ENCODE peak calls at places on chromosome 9, in nine cellular contexts. S is HEK293T; R is activated naive CD4-positive, alpha-beta T cell treated with anti-CD3 and anti-CD28 coated beads, Interleukin-2, amount 50 U/mL, for 72 hours; V is AG08395; W is NCI-H2081; K is stimulated activated CD8-positive, alpha-beta memory T cell treated with anti-CD3 and anti-CD28 coated beads, Interleukin-2, amount 100 ng/mL, for 1 hour; C is Right ventricle myocardium superior; E is MG63; Z is fibroblast of pulmonary artery. N is an unnamed sample.

GRCh38 chr9:129143461-129143927 is 32.3 kb downstream of the PTPA start:
- DNase-seq in S (no peak), R (no peak), V (no peak), W (no peak), K (no peak), C (peak), E (peak), Z (peak), N (no peak)

GRCh38 chr9:137305060-137305787 is 3.2 kb upstream of the NRARP start:
- DNase-seq in S (no peak), R (peak), V (peak), W (no peak), K (peak), C (peak), E (no peak), Z (no peak), N (peak)

GRCh38 chr9:132797861-132798659 is 80.0 kb downstream of the AK8 start:
- DNase-seq in S (no peak), R (no peak), V (no peak), W (no peak), K (no peak), C (no peak), E (no peak), Z (peak), N (no peak)

GRCh38 chr9:80555782-80556325 is 984.1 kb downstream of the TLE4 start:
- DNase-seq in S (no peak), R (no peak), V (no peak), W (no peak), K (no peak), C (no peak), E (no peak), Z (peak), N (no peak)

GRCh38 chr9:85158512-85158911 is 489.0 kb downstream of the NTRK2 start:
- DNase-seq in S (no peak), R (no peak), V (no peak), W (no peak), K (no peak), C (no peak), E (no peak), Z (no peak), N (no peak)

GRCh38 chr9:110189559-110190311 is 18.2 kb downstream of the C9orf152 start:
- DNase-seq in S (no peak), R (no peak), V (no peak), W (no peak), K (no peak), C (no peak), E (no peak), Z (no peak), N (no peak)

GRCh38 chr9:115633099-115633498 is 515.1 kb upstream of the TNC start:
- DNase-seq in S (no peak), R (no peak), V (peak), W (no peak), K (no peak), C (no peak), E (peak), Z (peak), N (no peak)

GRCh38 chr9:125536184-125537152 is 170.5 kb downstream of the MAPKAP1 start:
- DNase-seq in S (no peak), R (no peak), V (no peak), W (peak), K (no peak), C (no peak), E (no peak), Z (no peak), N (no peak)

GRCh38 chr9:114033397-114034103 is 44.5 kb downstream of the AMBP start:
- DNase-seq in S (peak), R (no peak), V (peak), W (no peak), K (no peak), C (peak), E (no peak), Z (peak), N (peak)

GRCh38 chr9:120432600-120432999 is 147.4 kb downstream of the CDK5RAP2 start:
- DNase-seq in S (no peak), R (no peak), V (no peak), W (no peak), K (no peak), C (no peak), E (no peak), Z (no peak), N (no peak)

GRCh38 chr9:99269429-99269828 is 47.3 kb downstream of the SEC61B start:
- DNase-seq in S (no peak), R (no peak), V (peak), W (no peak), K (no peak), C (no peak), E (peak), Z (peak), N (no peak)

GRCh38 chr9:129333961-129334743 is 156.1 kb upstream of the IER5L start:
- DNase-seq in S (peak), R (peak), V (peak), W (peak), K (no peak), C (peak), E (peak), Z (peak), N (peak)

GRCh38 chr9:118034701-118035100 is 330.5 kb downstream of the TLR4 start:
- DNase-seq in S (no peak), R (no peak), V (no peak), W (no peak), K (no peak), C (no peak), E (no peak), Z (no peak), N (no peak)

GRCh38 chr9:120708526-120709224 is 5.6 kb downstream of the MEGF9 start:
- DNase-seq in S (no peak), R (no peak), V (peak), W (no peak), K (no peak), C (no peak), E (peak), Z (peak), N (no peak)

GRCh38 chr9:124721109-124721850 is 49.8 kb downstream of the NR6A1 start:
- DNase-seq in S (no peak), R (no peak), V (peak), W (no peak), K (no peak), C (no peak), E (peak), Z (peak), N (no peak)

GRCh38 chr9:12818431-12819000 is 43.7 kb downstream of the LURAP1L start:
- DNase-seq in S (no peak), R (no peak), V (peak), W (no peak), K (no peak), C (no peak), E (peak), Z (peak), N (no peak)

GRCh38 chr9:128819716-128820664 is 1.7 kb downstream of the ENDOG start:
- DNase-seq in S (no peak), R (no peak), V (peak), W (peak), K (no peak), C (peak), E (no peak), Z (peak), N (no peak)

GRCh38 chr9:8734760-8735159 is 935.2 kb upstream of the DMAC1 start:
- DNase-seq in S (no peak), R (no peak), V (no peak), W (no peak), K (no peak), C (no peak), E (no peak), Z (no peak), N (no peak)

GRCh38 chr9:136946893-136947891 is 2.1 kb downstream of the C8G start:
- DNase-seq in S (no peak), R (no peak), V (no peak), W (no peak), K (no peak), C (peak), E (no peak), Z (no peak), N (peak)

GRCh38 chr9:91101598-91102168 is 260.0 kb downstream of the AUH start:
- DNase-seq in S (no peak), R (peak), V (no peak), W (no peak), K (peak), C (no peak), E (no peak), Z (no peak), N (no peak)

GRCh38 chr9:35687306-35687705 is 2.4 kb downstream of the TPM2 start:
- DNase-seq in S (no peak), R (no peak), V (no peak), W (no peak), K (no peak), C (no peak), E (no peak), Z (no peak), N (no peak)

GRCh38 chr9:121557581-121558422 is 58.2 kb upstream of the GGTA1 start:
- DNase-seq in S (peak), R (no peak), V (peak), W (no peak), K (no peak), C (peak), E (peak), Z (peak), N (no peak)

GRCh38 chr9:78918976-78919375 is 622.1 kb downstream of the PSAT1 start:
- DNase-seq in S (no peak), R (no peak), V (peak), W (no peak), K (no peak), C (no peak), E (no peak), Z (no peak), N (no peak)